ENCODE peak calls at places on chromosomes 4 and X, in six cellular contexts. One of them, this sample, is unnamed.

GRCh38 chr4:98745372-98745771 is 87.0 kb upstream of the TSPAN5 start:
- ATAC-seq in upper lobe of left lung: no peak
- ATAC-seq in A549: peak; percentile 66
- ATAC-seq in HepG2: peak; percentile 48
- ATAC-seq in GM12878: no peak
- ATAC-seq in K562: peak; percentile 87
- ATAC-seq in this sample: no peak

GRCh38 chr4:51907001-51907669 is 64.2 kb downstream of the DCUN1D4 start:
- ATAC-seq in upper lobe of left lung: no peak
- ATAC-seq in K562: no peak
- ATAC-seq in HepG2: no peak
- ATAC-seq in A549: no peak
- ATAC-seq in GM12878: no peak
- ATAC-seq in this sample: no peak

GRCh38 chr4:189124149-189124758 is 816.4 kb upstream of the FRG1 start:
- ATAC-seq in K562: no peak
- ATAC-seq in upper lobe of left lung: no peak
- ATAC-seq in GM12878: no peak
- ATAC-seq in HepG2: peak; percentile 60
- ATAC-seq in A549: peak; percentile 66
- ATAC-seq in this sample: no peak

GRCh38 chrX:33204889-33205288 is 6.5 kb downstream of the DMD start:
- ATAC-seq in GM12878: no peak
- ATAC-seq in upper lobe of left lung: peak; percentile 62
- ATAC-seq in HepG2: no peak
- ATAC-seq in K562: no peak
- ATAC-seq in A549: no peak
- ATAC-seq in this sample: peak; percentile 71

GRCh38 chrX:39327705-39328104 is 526.4 kb downstream of the MID1IP1 start:
- ATAC-seq in GM12878: no peak
- ATAC-seq in HepG2: no peak
- ATAC-seq in upper lobe of left lung: no peak
- ATAC-seq in K562: no peak
- ATAC-seq in A549: no peak
- ATAC-seq in this sample: no peak

GRCh38 chr4:24560770-24561415 is 23.5 kb downstream of the DHX15 start:
- ATAC-seq in A549: no peak
- ATAC-seq in upper lobe of left lung: no peak
- ATAC-seq in GM12878: no peak
- ATAC-seq in K562: no peak
- ATAC-seq in HepG2: no peak
- ATAC-seq in this sample: no peak

GRCh38 chr4:42824278-42824977 is 68.1 kb upstream of the GRXCR1 start:
- ATAC-seq in HepG2: peak; percentile 58
- ATAC-seq in A549: no peak
- ATAC-seq in GM12878: no peak
- ATAC-seq in upper lobe of left lung: peak; percentile 41
- ATAC-seq in K562: no peak
- ATAC-seq in this sample: no peak

GRCh38 chr4:140819621-140820020 is 63.4 kb upstream of the TBC1D9 start:
- ATAC-seq in HepG2: no peak
- ATAC-seq in upper lobe of left lung: no peak
- ATAC-seq in K562: no peak
- ATAC-seq in A549: no peak
- ATAC-seq in GM12878: no peak
- ATAC-seq in this sample: no peak

GRCh38 chr4:126306152-126306869 is 991.6 kb downstream of the FAT4 start:
- ATAC-seq in A549: no peak
- ATAC-seq in K562: no peak
- ATAC-seq in HepG2: no peak
- ATAC-seq in GM12878: no peak
- ATAC-seq in upper lobe of left lung: peak; percentile 90
- ATAC-seq in this sample: peak; percentile 88

GRCh38 chr4:171186700-171187099 is 626.5 kb upstream of the GALNTL6 start:
- ATAC-seq in K562: no peak
- ATAC-seq in GM12878: peak; percentile 67
- ATAC-seq in A549: no peak
- ATAC-seq in HepG2: no peak
- ATAC-seq in upper lobe of left lung: no peak
- ATAC-seq in this sample: no peak

GRCh38 chrX:17377047-17377692 is 2.2 kb downstream of the NHS start:
- ATAC-seq in HepG2: no peak
- ATAC-seq in GM12878: no peak
- ATAC-seq in K562: no peak
- ATAC-seq in A549: peak; percentile 76
- ATAC-seq in upper lobe of left lung: peak; percentile 61
- ATAC-seq in this sample: peak; percentile 59

GRCh38 chr4:29588615-29589014 is 1131.6 kb upstream of the PCDH7 start:
- ATAC-seq in K562: no peak
- ATAC-seq in upper lobe of left lung: no peak
- ATAC-seq in GM12878: no peak
- ATAC-seq in A549: no peak
- ATAC-seq in HepG2: no peak
- ATAC-seq in this sample: no peak

GRCh38 chr4:164529058-164529457 is 224.9 kb upstream of the SMIM31 start:
- ATAC-seq in A549: no peak
- ATAC-seq in GM12878: no peak
- ATAC-seq in upper lobe of left lung: no peak
- ATAC-seq in HepG2: no peak
- ATAC-seq in K562: no peak
- ATAC-seq in this sample: no peak

DNA sequence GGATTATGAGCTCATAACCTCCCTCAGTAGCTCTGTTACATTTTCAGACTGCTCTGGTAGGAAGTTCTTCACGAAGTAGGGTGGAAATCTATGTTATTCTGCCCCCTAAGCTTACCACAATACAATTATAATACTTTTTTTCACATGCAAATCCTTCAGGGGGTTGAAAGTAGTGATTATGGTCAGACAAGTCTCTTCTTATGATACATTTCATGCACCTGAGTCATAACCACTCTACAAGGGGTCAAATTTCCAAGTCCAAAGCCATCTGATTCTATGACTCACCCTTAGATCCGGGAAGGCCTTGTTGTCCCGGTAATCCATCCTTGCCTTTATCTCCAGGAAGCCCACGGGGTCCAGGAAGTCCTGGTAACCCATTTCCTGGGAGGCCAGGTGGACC is 95.2 kb downstream of the ATG4A start:
- ATAC-seq in A549: peak; percentile 53
- ATAC-seq in upper lobe of left lung: no peak
- ATAC-seq in K562: no peak
- ATAC-seq in HepG2: peak; percentile 57
- ATAC-seq in GM12878: no peak
- ATAC-seq in this sample: no peak
- H3K27ac ChIP-seq in A549: no peak overlapping the region
- H3K27ac ChIP-seq in upper lobe of left lung: no peak overlapping the region
- H3K27ac ChIP-seq in K562: no peak overlapping the region
- H3K27ac ChIP-seq in HepG2: no peak overlapping the region
- H3K27ac ChIP-seq in GM12878: no peak overlapping the region
- H3K27ac ChIP-seq in this sample: peak overlapping the region; percentile 4

DNA sequence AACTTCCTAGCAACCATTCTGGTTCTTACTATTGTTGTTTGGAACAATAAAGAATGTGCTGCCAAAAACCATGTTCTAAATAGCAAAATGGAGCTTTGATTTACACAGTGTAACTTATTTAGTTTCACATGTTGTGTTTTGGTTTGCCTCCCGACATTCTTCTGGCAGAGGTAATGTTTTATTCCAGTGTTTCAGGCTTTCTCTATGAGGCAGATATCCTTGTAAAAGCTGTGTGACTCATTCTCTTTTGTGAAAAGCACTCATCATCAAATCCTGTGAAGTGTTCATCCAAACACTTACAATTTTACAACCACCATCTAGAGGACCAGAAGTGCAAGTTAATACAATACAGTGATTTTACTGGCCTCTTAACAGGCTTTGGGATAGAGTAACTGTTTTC is 219.0 kb upstream of the GIMD1 start:
- ATAC-seq in K562: no peak
- ATAC-seq in A549: no peak
- ATAC-seq in HepG2: no peak
- ATAC-seq in GM12878: no peak
- ATAC-seq in upper lobe of left lung: peak; percentile 24
- ATAC-seq in this sample: no peak
- TF ChIP-seq EP300 in K562: no peak
- TF ChIP-seq EP300 in A549: no peak
- TF ChIP-seq EP300 in HepG2: no peak
- TF ChIP-seq EP300 in GM12878: no peak
- TF ChIP-seq EP300 in upper lobe of left lung: no peak
- TF ChIP-seq EP300 in this sample: no peak

DNA sequence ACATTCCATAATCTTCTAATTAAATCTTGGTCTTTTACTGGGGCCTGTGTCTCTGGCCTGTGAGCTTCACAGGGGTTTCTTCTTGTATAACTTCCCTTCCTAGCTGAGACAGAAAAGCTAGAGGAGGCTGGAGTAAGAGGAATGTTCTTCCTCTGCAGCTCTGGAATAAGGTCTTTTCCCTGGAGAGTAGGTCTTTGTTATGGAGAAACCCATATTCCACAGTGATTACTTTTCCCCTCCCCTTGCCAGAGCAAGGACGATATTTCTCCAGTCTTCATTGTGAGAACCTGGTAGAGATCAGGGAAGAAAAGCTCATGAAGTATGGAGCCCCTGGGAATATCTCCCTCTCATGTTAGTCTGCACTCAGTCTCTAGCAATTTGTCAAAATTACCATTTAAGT is 18.8 kb upstream of the GLRB start:
- ATAC-seq in K562: no peak
- ATAC-seq in upper lobe of left lung: no peak
- ATAC-seq in HepG2: no peak
- ATAC-seq in A549: no peak
- ATAC-seq in GM12878: no peak
- ATAC-seq in this sample: no peak
- H3K4me1 ChIP-seq in K562: no peaks in the 10 kb centered on the region
- H3K4me1 ChIP-seq in upper lobe of left lung: no peaks in the 10 kb centered on the region
- H3K4me1 ChIP-seq in HepG2: no peaks in the 10 kb centered on the region
- H3K4me1 ChIP-seq in A549: no peaks in the 10 kb centered on the region
- H3K4me1 ChIP-seq in GM12878: no peaks in the 10 kb centered on the region
- H3K4me1 ChIP-seq in this sample: no peaks in the 10 kb centered on the region

DNA sequence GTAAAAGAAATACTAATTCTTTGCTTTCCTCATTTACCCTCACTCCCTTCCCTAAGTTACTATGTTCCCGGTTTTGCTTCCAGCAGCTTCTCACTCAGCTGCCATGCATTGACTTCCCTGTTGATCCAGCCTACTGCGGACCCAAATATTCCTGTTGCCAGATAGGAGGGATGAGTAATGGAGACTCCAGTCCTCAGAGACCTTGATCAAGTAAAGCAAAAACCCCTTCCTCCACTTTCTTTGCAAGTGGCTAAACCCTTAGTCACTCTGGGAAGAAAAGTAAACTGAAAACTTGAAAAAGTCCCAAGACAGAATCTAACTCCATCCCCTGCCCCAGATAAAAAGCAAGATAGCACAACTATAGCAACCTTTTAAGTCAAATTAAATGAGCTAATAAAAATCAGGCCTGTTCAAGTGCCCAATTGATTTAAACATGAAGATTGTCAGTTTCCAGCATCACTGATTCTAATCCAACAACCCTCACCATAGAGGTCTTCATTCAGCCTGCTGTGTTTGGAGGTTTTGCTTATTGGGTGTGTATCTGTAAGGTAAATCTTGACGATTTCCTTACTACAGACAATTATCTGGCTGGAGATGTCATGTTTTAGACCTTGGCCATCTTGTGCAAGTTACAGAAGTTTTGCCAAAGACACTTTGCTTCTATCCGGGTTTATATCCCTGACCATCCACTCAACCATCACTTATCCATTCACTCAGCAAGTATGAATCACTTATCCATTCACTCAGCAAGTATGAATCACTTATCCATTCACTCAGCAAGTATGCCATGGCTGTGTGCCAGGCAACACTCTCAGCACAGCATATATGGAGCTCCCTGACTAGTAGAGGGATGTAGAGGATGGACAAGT is 17.6 kb downstream of the FGFBP1 start:
- ATAC-seq in A549: peak; percentile 97
- ATAC-seq in GM12878: no peak
- ATAC-seq in K562: no peak
- ATAC-seq in HepG2: no peak
- ATAC-seq in upper lobe of left lung: peak; percentile 74
- ATAC-seq in this sample: peak; percentile 79
- H3K27ac ChIP-seq in A549: peak overlapping the region; percentile 87
- H3K27ac ChIP-seq in GM12878: no peak overlapping the region
- H3K27ac ChIP-seq in K562: no peak overlapping the region
- H3K27ac ChIP-seq in HepG2: no peak overlapping the region
- H3K27ac ChIP-seq in upper lobe of left lung: no peak overlapping the region
- H3K27ac ChIP-seq in this sample: no peak overlapping the region

DNA sequence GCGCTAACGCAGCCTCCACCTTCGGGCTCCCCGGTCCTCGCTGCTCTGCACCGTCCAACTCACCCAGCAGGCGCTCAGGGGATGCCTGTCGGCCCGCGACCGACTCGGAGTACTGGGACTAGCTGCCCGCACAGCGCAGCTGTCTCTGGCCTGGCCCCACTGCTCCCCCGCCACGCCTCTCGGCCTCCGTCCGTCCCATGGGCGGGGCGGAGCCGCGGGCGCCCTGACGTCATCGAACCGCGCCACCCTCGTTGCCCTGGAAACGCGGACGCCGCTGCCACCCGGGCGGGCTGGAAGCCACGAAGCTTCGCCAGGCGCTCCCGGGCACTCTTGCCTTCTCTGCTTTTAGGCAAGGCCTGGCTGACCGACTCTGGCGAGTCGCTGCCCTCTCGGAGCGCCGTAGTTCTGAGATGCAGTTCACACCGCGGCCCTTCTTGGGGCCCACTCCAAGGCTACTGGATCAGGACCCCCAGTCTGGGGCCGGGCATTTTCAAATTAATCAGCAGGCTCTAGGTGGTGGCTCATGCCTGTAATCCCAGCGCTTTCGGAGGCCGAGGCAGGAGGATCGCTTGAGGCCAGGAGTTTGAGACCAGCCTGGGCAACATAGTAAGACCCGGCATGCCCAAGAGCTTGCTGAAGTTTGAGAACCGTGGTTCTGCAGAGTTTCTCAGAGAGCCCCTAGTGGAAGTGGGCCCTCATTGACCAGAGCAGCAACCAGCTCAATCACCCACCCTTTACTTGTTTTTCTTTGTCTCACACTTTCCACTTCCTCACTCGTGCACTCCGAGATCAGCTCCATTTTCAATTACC is 12.0 kb downstream of the ACOX3 start:
- ATAC-seq in K562: peak; percentile 99
- ATAC-seq in upper lobe of left lung: peak; percentile 100
- ATAC-seq in GM12878: peak; percentile 98
- ATAC-seq in A549: peak; percentile 98
- ATAC-seq in HepG2: peak; percentile 97
- ATAC-seq in this sample: peak; percentile 96
- TF ChIP-seq EP300 in K562: no peak
- TF ChIP-seq EP300 in upper lobe of left lung: peak; percentile 95
- TF ChIP-seq EP300 in GM12878: no peak
- TF ChIP-seq EP300 in A549: no peak
- TF ChIP-seq EP300 in HepG2: no peak
- TF ChIP-seq EP300 in this sample: peak; percentile 8

DNA sequence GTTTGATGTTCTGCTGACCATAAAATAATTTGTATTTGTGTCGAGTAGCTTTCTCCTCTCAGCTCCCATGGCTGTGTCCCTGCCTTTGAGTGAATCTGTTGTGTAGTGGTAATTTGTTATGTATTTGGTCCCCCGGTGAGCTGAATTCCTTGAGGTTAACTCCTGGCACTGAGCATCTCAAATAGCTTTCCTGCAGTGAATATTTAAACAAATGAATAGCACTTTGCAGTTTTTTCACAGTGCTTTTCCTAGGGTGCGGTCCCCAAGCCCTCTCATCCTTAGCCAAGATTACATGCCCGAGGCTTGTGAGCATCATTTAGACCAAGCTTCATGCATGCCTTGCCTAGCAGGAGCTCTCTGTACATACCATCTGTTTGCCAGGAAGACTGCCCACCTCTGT is 74.2 kb downstream of the CLDN34 start:
- ATAC-seq in A549: peak; percentile 71
- ATAC-seq in GM12878: no peak
- ATAC-seq in K562: no peak
- ATAC-seq in upper lobe of left lung: no peak
- ATAC-seq in HepG2: no peak
- ATAC-seq in this sample: no peak
- H3K4me1 ChIP-seq in A549: peaks cover 68% of the 10 kb centered on the region
- H3K4me1 ChIP-seq in GM12878: no peaks in the 10 kb centered on the region
- H3K4me1 ChIP-seq in K562: no peaks in the 10 kb centered on the region
- H3K4me1 ChIP-seq in upper lobe of left lung: peaks cover 14% of the 10 kb centered on the region
- H3K4me1 ChIP-seq in HepG2: peaks cover 35% of the 10 kb centered on the region
- H3K4me1 ChIP-seq in this sample: no peaks in the 10 kb centered on the region

This sample was measured in gastroesophageal sphincter.